ENCODE peak calls at places on chromosome 5, in four cellular contexts. K, E, T and Q are unnamed samples.

GRCh38 chr5:172904643-172905345 is 54.4 kb upstream of the RPL26L1 start:
- DNase-seq in K (peak), T (peak), E (peak), Q (peak)

GRCh38 chr5:103232393-103232999 is 26.1 kb upstream of the MACIR start:
- DNase-seq in E (peak), T (peak), K (peak), Q (peak)

GRCh38 chr5:154485092-154485491 is 7.1 kb upstream of the HAND1 start:
- DNase-seq in T (no peak), E (no peak), K (no peak), Q (no peak)

GRCh38 chr5:9512452-9512851 is 33.4 kb downstream of the SEMA5A start:
- DNase-seq in E (no peak), T (no peak), K (peak), Q (no peak)

GRCh38 chr5:120640793-120641192 is 176.7 kb downstream of the PRR16 start:
- DNase-seq in E (no peak), T (no peak), K (no peak), Q (no peak)

GRCh38 chr5:6342689-6343315 is 35.5 kb downstream of the MED10 start:
- DNase-seq in K (no peak), T (no peak), E (no peak), Q (no peak)

GRCh38 chr5:123180178-123180577 is 91.1 kb downstream of the PRDM6 start:
- DNase-seq in T (no peak), E (no peak), K (peak), Q (no peak)

GRCh38 chr5:164097747-164098146 is 592.3 kb downstream of the MAT2B start:
- DNase-seq in E (peak), K (no peak), T (no peak), Q (no peak)

GRCh38 chr5:172453986-172454354 is 355 bp downstream of the SH3PXD2B start:
- DNase-seq in T (no peak), E (no peak), K (peak), Q (peak)

GRCh38 chr5:116507941-116508655 is 66.5 kb downstream of the SEMA6A start:
- DNase-seq in T (no peak), E (no peak), K (peak), Q (no peak)

GRCh38 chr5:151068571-151069197 is 12.2 kb downstream of the TNIP1 start:
- DNase-seq in T (no peak), K (peak), E (no peak), Q (no peak)

GRCh38 chr5:148372883-148373282 is 10.9 kb upstream of the FBXO38 start:
- DNase-seq in K (peak), E (peak), T (no peak), Q (no peak)

GRCh38 chr5:151810449-151810848 is 38.7 kb downstream of the G3BP1 start:
- DNase-seq in T (no peak), E (no peak), K (peak), Q (no peak)

GRCh38 chr5:32088214-32088613 is 85.9 kb downstream of the GOLPH3 start:
- DNase-seq in K (no peak), T (no peak), E (no peak), Q (no peak)

GRCh38 chr5:137126829-137127228 is 372.3 kb downstream of the SPOCK1 start:
- DNase-seq in K (peak), T (no peak), E (no peak), Q (no peak)

GRCh38 chr5:172716796-172717313 is 54.1 kb downstream of the DUSP1 start:
- DNase-seq in E (peak), T (peak), K (peak), Q (peak)

GRCh38 chr5:96657068-96657467 is 5.1 kb upstream of the CAST start:
- DNase-seq in K (peak), T (peak), E (peak), Q (peak)

GRCh38 chr5:107457881-107458280 is 212.9 kb downstream of the EFNA5 start:
- DNase-seq in E (no peak), T (no peak), K (no peak), Q (no peak)

GRCh38 chr5:17441351-17441750 is 56.7 kb upstream of the TAF11L2 start:
- DNase-seq in T (no peak), E (peak), K (peak), Q (no peak)

GRCh38 chr5:58185397-58186195 is 274.3 kb downstream of the PLK2 start:
- DNase-seq in K (peak), E (peak), T (no peak), Q (no peak)

GRCh38 chr5:122924719-122925395 is 79.4 kb downstream of the SNX24 start:
- DNase-seq in K (no peak), T (no peak), E (no peak), Q (no peak)

GRCh38 chr5:74519161-74519571 is 121.4 kb downstream of the ENC1 start:
- DNase-seq in E (no peak), T (no peak), K (no peak), Q (peak)

GRCh38 chr5:180831139-180832080 is 28.8 kb upstream of the MGAT1 start:
- DNase-seq in K (peak), T (peak), E (peak), Q (peak)

GRCh38 chr5:179258922-179259730 is 86.1 kb downstream of the ADAMTS2 start:
- DNase-seq in T (no peak), E (no peak), K (peak), Q (peak)
- TF ChIP-seq EZH2phosphoT487 in T (no peak), E (no peak), K (no peak), Q (no peak)

DNA sequence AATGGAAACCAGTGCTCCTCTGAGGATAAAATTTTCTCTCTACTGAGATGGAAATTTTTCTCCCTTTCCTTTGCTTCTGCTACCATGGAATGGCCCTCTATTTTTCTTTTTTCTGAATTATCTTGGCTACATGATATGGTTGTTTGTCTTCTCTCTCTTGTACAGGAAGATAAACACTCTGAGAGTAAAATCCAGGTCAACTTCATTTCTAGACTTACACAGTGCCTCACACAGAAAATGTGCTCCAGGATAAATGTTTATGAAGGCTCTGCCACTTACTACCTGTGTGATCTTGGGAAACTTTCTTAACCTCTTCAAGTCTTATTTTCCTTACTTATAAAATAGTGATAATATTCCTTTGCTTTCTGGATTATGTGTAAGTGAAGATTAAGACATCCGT is 153.9 kb downstream of the PRELID2 start:
- DNase-seq in E (no peak), T (no peak), K (no peak), Q (no peak)
- TF ChIP-seq EZH2phosphoT487 in E (no peak), T (no peak), K (no peak), Q (no peak)

GRCh38 chr5:93579561-93580386 is 1.2 kb downstream of the NR2F1-AS1 start:
- DNase-seq in T (no peak), E (peak), K (peak), Q (no peak)
- TF ChIP-seq EZH2phosphoT487 in T (no peak), E (no peak), K (no peak), Q (peak)

GRCh38 chr5:124180523-124181461 is 565.6 kb downstream of the ZNF608 start:
- DNase-seq in T (no peak), E (no peak), K (no peak), Q (peak)
- TF ChIP-seq EZH2phosphoT487 in T (no peak), E (no peak), K (no peak), Q (peak)

GRCh38 chr5:67195406-67196275 is 958 bp downstream of the CD180 start:
- DNase-seq in K (no peak), T (no peak), E (no peak), Q (no peak)

GRCh38 chr5:67197536-67197935 is 937 bp upstream of the CD180 start:
- DNase-seq in K (no peak), E (no peak), T (no peak), Q (no peak)

GRCh38 chr5:67198917-67199316 is 2.3 kb upstream of the CD180 start:
- DNase-seq in E (no peak), K (no peak), T (no peak), Q (no peak)

GRCh38 chr5:67194169-67194568 is 2.4 kb downstream of the CD180 start:
- DNase-seq in T (no peak), K (no peak), E (no peak), Q (no peak)

GRCh38 chr5:67196537-67197059 is at the start of gene CD180:
- DNase-seq in T (no peak), E (no peak), K (no peak), Q (no peak)
- TF ChIP-seq EZH2phosphoT487 in T (no peak), E (no peak), K (no peak), Q (no peak)

DNA sequence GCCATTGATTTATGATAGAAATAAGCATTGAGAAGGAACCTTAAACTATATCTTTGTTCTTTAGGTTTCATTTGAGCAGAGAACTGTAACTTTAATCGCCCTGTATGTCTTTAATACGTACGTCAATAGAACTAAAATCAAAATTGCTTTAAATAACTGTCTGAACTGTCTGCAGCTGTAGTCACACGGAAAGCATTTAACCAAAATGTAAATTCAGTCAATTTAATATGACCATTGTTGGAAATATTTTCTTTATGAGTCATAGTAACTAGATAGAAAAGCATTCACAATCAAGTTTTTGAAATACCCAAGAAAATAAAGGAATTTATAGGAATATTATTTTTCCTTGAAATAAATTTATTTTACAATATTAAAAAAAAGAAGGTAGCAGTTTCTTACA is 157.1 kb upstream of the CDH6 start:
- DNase-seq in K (peak), T (no peak), E (peak), Q (no peak)
- TF ChIP-seq EZH2phosphoT487 in K (no peak), T (no peak), E (no peak), Q (no peak)

GRCh38 chr5:53815471-53815870 is 255.0 kb downstream of the NDUFS4 start:
- DNase-seq in K (no peak), E (no peak), T (no peak), Q (no peak)
- TF ChIP-seq EZH2phosphoT487 in K (no peak), E (no peak), T (no peak), Q (no peak)

GRCh38 chr5:131627466-131627865 is 7.6 kb downstream of the RAPGEF6 start:
- DNase-seq in T (no peak), E (no peak), K (peak), Q (no peak)

GRCh38 chr5:131630963-131631350 is 4.1 kb downstream of the RAPGEF6 start:
- DNase-seq in E (peak), K (peak), T (no peak), Q (no peak)

GRCh38 chr5:131630208-131630962 is 4.6 kb downstream of the RAPGEF6 start:
- DNase-seq in E (peak), K (no peak), T (no peak), Q (no peak)

GRCh38 chr5:131633830-131634229 is 1.2 kb downstream of the RAPGEF6 start:
- DNase-seq in T (no peak), K (no peak), E (no peak), Q (no peak)

GRCh38 chr5:131628990-131629389 is 6.0 kb downstream of the RAPGEF6 start:
- DNase-seq in K (peak), T (no peak), E (peak), Q (no peak)
- TF ChIP-seq EZH2phosphoT487 in K (no peak), T (no peak), E (no peak), Q (no peak)

GRCh38 chr5:72210913-72211670 is 103.8 kb downstream of the MAP1B start:
- DNase-seq in T (no peak), E (peak), K (peak), Q (peak)
- TF ChIP-seq EZH2phosphoT487 in T (no peak), E (no peak), K (no peak), Q (no peak)

GRCh38 chr5:177124486-177124991 is 9.0 kb upstream of the NSD1 start:
- DNase-seq in E (peak), K (no peak), T (peak), Q (no peak)
- TF ChIP-seq EZH2phosphoT487 in E (no peak), K (no peak), T (no peak), Q (no peak)